ENCODE peak calls at places on chromosomes 3 and 15, in five cellular contexts. M is cardiac fibroblast, C is GM23338, Q is brain microvascular endothelial cell, S is choroid plexus epithelial cell. H is an unnamed sample.

GRCh38 chr15:60844431-60845174 is 365.7 kb upstream of the ICE2 start:
- DNase-seq in M (no peak), C (no peak), Q (no peak), S (no peak), H (no peak)

GRCh38 chr15:70863450-70864218 is 9.7 kb upstream of the LARP6 start:
- DNase-seq in M (peak), C (no peak), Q (peak), S (peak), H (peak)

GRCh38 chr3:138206196-138206595 is 19.1 kb downstream of the ARMC8 start:
- DNase-seq in M (no peak), C (no peak), Q (no peak), S (no peak), H (no peak)

GRCh38 chr3:100492059-100492809 is at the start of gene TMEM45A:
- DNase-seq in M (peak), C (peak), Q (peak), S (peak), H (peak)

GRCh38 chr15:65416845-65417416 is 5.8 kb downstream of the IGDCC4 start:
- DNase-seq in M (no peak), C (peak), Q (no peak), S (peak), H (no peak)

GRCh38 chr3:15291589-15292541 is 40.5 kb downstream of the SH3BP5 start:
- DNase-seq in M (no peak), C (no peak), Q (no peak), S (peak), H (no peak)

GRCh38 chr3:106247902-106248684 is 379.3 kb upstream of the CBLB start:
- DNase-seq in M (peak), C (no peak), Q (no peak), S (peak), H (no peak)

GRCh38 chr3:15055019-15055557 is 10.0 kb downstream of the MRPS25 start:
- DNase-seq in M (peak), C (no peak), Q (peak), S (peak), H (no peak)

GRCh38 chr3:74349035-74349434 is 265.4 kb downstream of the CNTN3 start:
- DNase-seq in M (no peak), C (no peak), Q (no peak), S (no peak), H (no peak)

GRCh38 chr15:95025924-95026728 is 794.8 kb downstream of the MCTP2 start:
- DNase-seq in M (peak), C (peak), Q (peak), S (peak), H (peak)

GRCh38 chr3:15610083-15610482 is 8.5 kb downstream of the BTD start:
- DNase-seq in M (peak), C (no peak), Q (peak), S (peak), H (no peak)

GRCh38 chr3:186417791-186418190 is 55.8 kb upstream of the DGKG start:
- DNase-seq in M (peak), C (no peak), Q (peak), S (peak), H (no peak)

GRCh38 chr3:37310666-37311050 is 136.3 kb upstream of the LRRFIP2 start:
- DNase-seq in M (peak), C (no peak), Q (no peak), S (peak), H (no peak)

GRCh38 chr3:59412506-59412905 is 362.7 kb upstream of the CFAP20DC start:
- DNase-seq in M (no peak), C (no peak), Q (no peak), S (no peak), H (no peak)

GRCh38 chr15:63626955-63627354 is 29.8 kb downstream of the FBXL22 start:
- DNase-seq in M (no peak), C (no peak), Q (no peak), S (no peak), H (no peak)

GRCh38 chr3:72818092-72818721 is 30.0 kb downstream of the SHQ1 start:
- DNase-seq in M (peak), C (no peak), Q (peak), S (peak), H (peak)

GRCh38 chr15:63284379-63284778 is 7.0 kb downstream of the APH1B start:
- DNase-seq in M (no peak), C (no peak), Q (no peak), S (no peak), H (no peak)

GRCh38 chr15:75001310-75001709 is 5.9 kb downstream of the SCAMP5 start:
- DNase-seq in M (no peak), C (no peak), Q (no peak), S (no peak), H (no peak)

GRCh38 chr3:60391292-60391691 is 860.0 kb downstream of the FHIT start:
- DNase-seq in M (no peak), C (no peak), Q (no peak), S (no peak), H (no peak)

GRCh38 chr15:96524676-96525417 is 194.3 kb downstream of the NR2F2 start:
- DNase-seq in M (no peak), C (no peak), Q (no peak), S (no peak), H (no peak)

GRCh38 chr3:110579841-110580550 is 491.6 kb upstream of the NECTIN3 start:
- DNase-seq in M (peak), C (no peak), Q (peak), S (peak), H (peak)

GRCh38 chr15:92808611-92809063 is 91.5 kb upstream of the CHD2 start:
- DNase-seq in M (no peak), C (peak), Q (peak), S (peak), H (no peak)

GRCh38 chr3:161475905-161476304 is 20.7 kb upstream of the OTOL1 start:
- DNase-seq in M (peak), C (no peak), Q (peak), S (peak), H (peak)

GRCh38 chr15:62545392-62546227 is 380.5 kb upstream of the C2CD4B start:
- DNase-seq in M (peak), C (no peak), Q (no peak), S (no peak), H (peak)

GRCh38 chr15:65660927-65661326 is 39.2 kb downstream of the SLC24A1 start:
- DNase-seq in M (peak), C (no peak), Q (peak), S (peak), H (no peak)

GRCh38 chr15:80856809-80857377 is 77.7 kb downstream of the CEMIP start:
- DNase-seq in M (no peak), C (peak), Q (no peak), S (peak), H (peak)

GRCh38 chr3:140206196-140207040 is 271.4 kb downstream of the CLSTN2 start:
- DNase-seq in M (peak), C (peak), Q (peak), S (peak), H (peak)

GRCh38 chr3:42823351-42823750 is 14.1 kb downstream of the ACKR2 start:
- DNase-seq in M (no peak), C (no peak), Q (no peak), S (no peak), H (no peak)

GRCh38 chr3:159252274-159252673 is 450.4 kb downstream of the MFSD1 start:
- DNase-seq in M (peak), C (no peak), Q (no peak), S (peak), H (no peak)

GRCh38 chr3:155080692-155081091 is 573 bp downstream of the MME start:
- DNase-seq in M (peak), C (peak), Q (no peak), S (peak), H (no peak)

GRCh38 chr15:79872358-79873017 is 24.3 kb downstream of the MTHFS start:
- DNase-seq in M (peak), C (peak), Q (peak), S (peak), H (no peak)

GRCh38 chr3:133870822-133871221 is 24.9 kb downstream of the RAB6B start:
- DNase-seq in M (no peak), C (no peak), Q (no peak), S (no peak), H (no peak)

GRCh38 chr15:61621146-61621545 is 392.0 kb upstream of the RORA start:
- DNase-seq in M (peak), C (peak), Q (no peak), S (peak), H (no peak)

DNA sequence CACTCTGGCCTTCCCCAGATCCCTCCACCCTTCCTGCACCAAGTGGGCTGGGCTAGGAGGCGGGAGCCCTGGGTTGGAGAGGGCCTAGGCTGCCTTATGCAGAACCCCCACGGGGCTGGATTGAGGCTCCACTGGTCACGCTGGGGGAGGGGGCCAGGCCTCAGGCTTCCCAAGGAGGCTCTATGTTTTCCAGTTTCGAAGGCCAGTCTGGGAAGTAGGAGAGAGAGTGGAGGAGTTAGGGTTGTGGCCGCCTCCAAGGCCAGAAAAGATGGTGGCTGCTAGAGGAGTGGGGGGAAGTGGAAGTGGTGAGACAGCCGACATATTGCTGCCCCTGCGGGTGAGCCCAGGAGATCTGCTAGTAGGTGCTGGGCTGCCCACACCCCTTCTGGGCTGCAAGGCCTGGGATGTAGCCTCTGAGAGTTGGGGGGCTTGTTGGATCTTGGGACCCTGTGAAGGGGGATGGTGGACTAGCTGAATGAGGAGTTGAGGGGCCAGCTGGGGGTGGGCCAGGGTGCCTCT is 1.2 kb downstream of the GNAI2 start:
- DNase-seq in M (peak), C (peak), Q (no peak), S (peak), H (no peak)
- TF ChIP-seq CTCF in M (no peak), C (no peak), Q (no peak), S (no peak), H (no peak)

DNA sequence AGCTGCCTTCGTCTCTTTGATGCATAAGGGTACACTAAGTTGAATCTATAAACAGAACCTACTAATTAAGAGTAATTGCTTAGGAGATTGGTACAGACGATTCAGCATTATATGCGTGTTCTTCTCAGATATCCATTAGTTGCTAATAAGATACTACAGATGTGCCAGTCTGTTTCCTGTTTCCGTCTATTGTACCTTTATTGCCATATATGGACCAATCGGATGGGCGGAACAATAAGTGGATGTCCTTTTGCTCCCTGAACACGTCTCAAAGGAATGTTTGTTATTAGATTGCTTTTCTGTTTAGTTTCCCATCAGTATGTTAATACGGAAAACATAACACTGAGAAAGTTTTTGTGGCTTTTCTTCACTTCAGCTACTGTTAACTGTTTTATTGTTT is 276.6 kb upstream of the RARB start:
- DNase-seq in M (peak), C (no peak), Q (peak), S (peak), H (no peak)
- H3K4me3 ChIP-seq in M (no peak), C (no peak), Q (peak), S (peak), H (no peak)

GRCh38 chr3:156474560-156475389 is 80.1 kb downstream of the SSR3 start:
- DNase-seq in M (no peak), C (peak), Q (no peak), S (peak), H (no peak)
- TF ChIP-seq CTCF in M (peak), C (peak), Q (peak), S (peak), H (peak)

GRCh38 chr15:36882487-36883108 is 217.8 kb downstream of the MEIS2 start:
- DNase-seq in M (peak), C (peak), Q (no peak), S (no peak), H (no peak)
- H3K4me3 ChIP-seq in M (peak), C (peak), Q (no peak), S (no peak), H (peak)

GRCh38 chr3:22901684-22902083 is 301.4 kb upstream of the UBE2E2 start:
- DNase-seq in M (no peak), C (peak), Q (no peak), S (no peak), H (no peak)
- TF ChIP-seq CTCF in M (peak), C (peak), Q (no peak), S (no peak), H (no peak)

DNA sequence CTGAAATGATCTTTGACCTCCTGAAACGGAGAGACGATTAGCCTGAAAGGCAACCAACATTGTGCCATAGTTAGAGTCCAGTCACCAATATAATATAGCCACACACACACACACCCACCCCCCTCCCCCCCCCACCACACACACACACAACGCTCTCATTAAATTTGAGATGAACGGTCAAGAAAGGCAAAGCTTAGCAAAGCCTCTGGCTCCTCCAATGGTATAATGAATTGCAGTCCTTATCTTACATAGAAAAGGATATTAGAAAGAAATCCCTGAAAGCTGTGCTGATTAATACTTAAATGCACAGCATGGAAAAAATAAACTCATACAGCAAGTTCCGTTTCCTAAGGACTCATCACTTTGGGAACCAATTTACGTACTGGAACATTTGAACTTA is 881 bp upstream of the ZNF385D start:
- DNase-seq in M (peak), C (no peak), Q (no peak), S (no peak), H (no peak)
- H3K4me3 ChIP-seq in M (no peak), C (peak), Q (no peak), S (no peak), H (no peak)

GRCh38 chr15:59636184-59636583 is 21.1 kb downstream of the GTF2A2 start:
- DNase-seq in M (no peak), C (no peak), Q (no peak), S (no peak), H (no peak)

DNA sequence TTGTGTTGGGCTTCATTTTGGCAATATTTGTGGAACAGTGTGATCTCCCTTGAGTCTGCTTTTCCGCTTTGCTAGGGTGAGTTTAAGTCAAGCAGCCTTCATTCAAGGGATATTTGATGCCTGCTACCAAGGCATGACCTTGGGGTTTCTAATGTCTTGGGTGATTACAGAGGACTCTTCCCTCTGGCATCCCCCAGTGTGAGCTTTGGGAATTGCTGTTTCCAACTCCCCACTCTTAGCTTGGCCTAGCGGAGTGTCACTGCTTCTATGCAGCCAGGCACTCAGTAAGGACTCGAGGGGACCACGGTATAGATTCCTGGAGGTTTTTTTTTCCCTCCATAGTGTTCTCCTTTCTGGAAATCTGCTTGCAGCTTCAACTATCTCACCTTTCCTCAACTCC is 21.1 kb downstream of the GCNT3 start:
- DNase-seq in M (peak), C (peak), Q (no peak), S (peak), H (no peak)
- TF ChIP-seq CTCF in M (peak), C (peak), Q (peak), S (peak), H (peak)

GRCh38 chr3:12719984-12720656 is 38.9 kb downstream of the TMEM40 start:
- DNase-seq in M (peak), C (peak), Q (peak), S (peak), H (peak)
- H3K4me3 ChIP-seq in M (peak), C (no peak), Q (peak), S (peak), H (peak)